ENCODE peak calls at places on chromosomes 11 and 22, in six cellular contexts. O, D, Q, R, T and U are unnamed samples.

GRCh38 chr11:61727401-61727811 is 25.0 kb upstream of the MYRF start:
- DNase-seq in R (no peak), O (no peak), Q (no peak), T (no peak), D (no peak), U (no peak)

GRCh38 chr11:8693010-8693551 is 10.5 kb downstream of the RPL27A start:
- DNase-seq in Q (no peak), D (no peak), T (no peak), O (no peak), R (no peak), U (no peak)

GRCh38 chr11:69110451-69110850 is 45.3 kb upstream of the SMIM38 start:
- DNase-seq in T (no peak), D (no peak), R (no peak), Q (no peak), O (no peak), U (no peak)

GRCh38 chr11:47216141-47216798 is 1.5 kb downstream of the DDB2 start:
- DNase-seq in T (no peak), O (peak; percentile 86), Q (peak; percentile 49), R (peak; percentile 64), D (peak; percentile 72), U (peak; percentile 82)

GRCh38 chr22:24827305-24827704 is 21.3 kb downstream of the SGSM1 start:
- DNase-seq in R (no peak), O (no peak), T (no peak), D (no peak), Q (no peak), U (no peak)

GRCh38 chr11:101617735-101618332 is 34.0 kb upstream of the TRPC6 start:
- DNase-seq in D (no peak), O (no peak), Q (no peak), T (peak; percentile 33), R (no peak), U (no peak)

GRCh38 chr11:27331984-27332383 is 31.0 kb downstream of the CCDC34 start:
- DNase-seq in Q (no peak), D (no peak), O (peak; percentile 24), T (no peak), R (no peak), U (no peak)

GRCh38 chr22:37639070-37639760 is at the start of gene SH3BP1:
- DNase-seq in O (peak; percentile 79), R (peak; percentile 57), D (no peak), Q (peak; percentile 40), T (peak; percentile 85), U (no peak)

GRCh38 chr11:64802370-64803162 is 448 bp downstream of the MAP4K2 start:
- DNase-seq in T (no peak), O (no peak), D (peak; percentile 17), R (no peak), Q (peak; percentile 31), U (peak; percentile 53)

GRCh38 chr11:61787928-61788491 is 4.4 kb downstream of the TMEM258 start:
- DNase-seq in T (peak; percentile 39), D (no peak), Q (no peak), R (no peak), O (peak; percentile 44), U (no peak)

GRCh38 chr22:44276041-44276440 is 36.7 kb downstream of the SHISAL1 start:
- DNase-seq in T (no peak), O (no peak), Q (no peak), D (no peak), R (no peak), U (no peak)

GRCh38 chr11:100827934-100828661 is 141.0 kb downstream of the ARHGAP42 start:
- DNase-seq in Q (no peak), O (no peak), T (peak; percentile 10), R (no peak), D (no peak), U (peak; percentile 23)

GRCh38 chr11:35927730-35928129 is 16.1 kb upstream of the LDLRAD3 start:
- DNase-seq in T (no peak), Q (no peak), R (no peak), O (no peak), D (no peak), U (no peak)

GRCh38 chr11:134850566-134850965 is 438.5 kb upstream of the B3GAT1 start:
- DNase-seq in Q (no peak), T (no peak), R (no peak), D (no peak), O (no peak), U (no peak)

GRCh38 chr11:47083913-47084312 is 92.8 kb downstream of the ARFGAP2 start:
- DNase-seq in T (no peak), Q (no peak), D (no peak), O (peak; percentile 14), R (no peak), U (no peak)

GRCh38 chr11:123129920-123130319 is 65.1 kb downstream of the CLMP start:
- DNase-seq in D (no peak), Q (no peak), O (peak; percentile 55), R (no peak), T (no peak), U (no peak)

GRCh38 chr11:122146475-122146874 is 30.5 kb upstream of the BLID start:
- DNase-seq in O (no peak), D (no peak), T (no peak), R (no peak), Q (no peak), U (no peak)

GRCh38 chr11:2884424-2884815 is 1.2 kb downstream of the CDKN1C start:
- DNase-seq in O (peak; percentile 63), Q (no peak), T (peak; percentile 50), R (no peak), D (no peak), U (no peak)

GRCh38 chr11:99884750-99885149 is 802.3 kb upstream of the ARHGAP42 start:
- DNase-seq in Q (no peak), R (no peak), T (no peak), O (no peak), D (no peak), U (no peak)

GRCh38 chr11:35588627-35589026 is 29.6 kb upstream of the FJX1 start:
- DNase-seq in T (no peak), O (peak; percentile 39), R (no peak), Q (no peak), D (no peak), U (no peak)

GRCh38 chr11:127524618-127525017 is 524.0 kb upstream of the KIRREL3 start:
- DNase-seq in D (no peak), Q (no peak), R (no peak), T (no peak), O (no peak), U (no peak)

GRCh38 chr22:10741210-10741609 is 4786.8 kb upstream of the OR11H1 start:
- DNase-seq in O (peak; percentile 11), Q (no peak), T (no peak), D (no peak), R (no peak), U (no peak)

GRCh38 chr22:43387815-43388214 is 24.0 kb upstream of the MPPED1 start:
- DNase-seq in Q (no peak), D (no peak), T (no peak), O (no peak), R (no peak), U (no peak)

GRCh38 chr11:124882339-124883071 is 15.2 kb downstream of the ROBO4 start:
- DNase-seq in Q (no peak), D (no peak), R (no peak), T (no peak), O (no peak), U (no peak)

GRCh38 chr11:9639099-9639498 is 24.8 kb upstream of the SWAP70 start:
- DNase-seq in R (no peak), Q (no peak), D (no peak), T (no peak), O (no peak), U (no peak)

GRCh38 chr11:130144721-130145327 is 14.8 kb upstream of the ST14 start:
- DNase-seq in R (no peak), O (no peak), T (peak; percentile 41), D (no peak), Q (no peak), U (no peak)

GRCh38 chr11:58788355-58789023 is 56.0 kb downstream of the GLYATL2 start:
- DNase-seq in T (peak; percentile 23), D (peak; percentile 31), Q (peak; percentile 18), O (peak; percentile 63), R (peak; percentile 1), U (peak; percentile 8)

GRCh38 chr11:34481307-34481706 is 32.3 kb downstream of the ELF5 start:
- DNase-seq in R (no peak), T (no peak), Q (no peak), O (no peak), D (no peak), U (no peak)

GRCh38 chr11:117657801-117658200 is 139.2 kb downstream of the DSCAML1 start:
- DNase-seq in R (no peak), T (no peak), D (no peak), Q (no peak), O (no peak), U (no peak)

GRCh38 chr22:35842954-35843353 is 125.3 kb downstream of the APOL5 start:
- DNase-seq in Q (no peak), R (no peak), O (peak; percentile 51), D (no peak), T (peak; percentile 20), U (no peak)

GRCh38 chr11:66685276-66686099 is 7.8 kb upstream of the RBM4B start:
- DNase-seq in T (no peak), O (no peak), Q (no peak), R (no peak), D (no peak), U (no peak)

GRCh38 chr11:47923667-47924066 is 56.7 kb upstream of the PTPRJ start:
- DNase-seq in O (peak; percentile 31), R (no peak), D (no peak), Q (no peak), T (no peak), U (no peak)

GRCh38 chr11:2199466-2200341 is 28.1 kb upstream of the TH start:
- DNase-seq in O (no peak), T (no peak), Q (no peak), R (no peak), D (no peak), U (no peak)

GRCh38 chr22:40397436-40397835 is 27.0 kb downstream of the SGSM3 start:
- DNase-seq in R (no peak), T (no peak), Q (no peak), O (no peak), D (no peak), U (no peak)

GRCh38 chr11:10540546-10540914 is 457 bp downstream of the RNF141 start:
- DNase-seq in R (no peak), T (no peak), D (no peak), O (peak; percentile 45), Q (no peak), U (no peak)

GRCh38 chr11:65036931-65037330 is 4.1 kb upstream of the SAC3D1 start:
- DNase-seq in O (no peak), R (no peak), T (no peak), Q (no peak), D (no peak), U (no peak)

GRCh38 chr11:109967121-109967520 is 126.1 kb upstream of the ZC3H12C start:
- DNase-seq in Q (no peak), O (no peak), D (no peak), R (no peak), T (no peak), U (no peak)

GRCh38 chr22:20549232-20549841 is 41.9 kb downstream of the MED15 start:
- DNase-seq in O (no peak), R (peak; percentile 25), Q (peak; percentile 62), D (no peak), T (no peak), U (no peak)

GRCh38 chr22:38348751-38349496 is 31.7 kb upstream of the CSNK1E start:
- DNase-seq in D (no peak), Q (no peak), O (no peak), T (no peak), R (no peak), U (no peak)